ENCODE peak calls at places on chromosome 19, in four cellular contexts. D is K562, E is HEK293T, N is HepG2. P is an unnamed sample.

GRCh38 chr19:39021063-39021462 is 11.3 kb downstream of the FBXO27 start:
- DNase-seq in D (no peak), E (no peak), N (no peak), P (no peak)

GRCh38 chr19:33206261-33207039 is 12.3 kb downstream of the LRP3 start:
- DNase-seq in D (no peak), E (no peak), N (no peak), P (no peak)

GRCh38 chr19:49390131-49390977 is 2.3 kb downstream of the KASH5 start:
- DNase-seq in D (no peak), E (no peak), N (no peak), P (no peak)

GRCh38 chr19:31255863-31256600 is 93.2 kb downstream of the TSHZ3 start:
- DNase-seq in D (no peak), E (no peak), N (no peak), P (no peak)

GRCh38 chr19:46390121-46390858 is 23.1 kb downstream of the CCDC8 start:
- DNase-seq in D (no peak), E (no peak), N (no peak), P (no peak)

GRCh38 chr19:2492870-2493269 is 16.9 kb downstream of the GADD45B start:
- DNase-seq in D (no peak), E (no peak), N (no peak), P (no peak)

GRCh38 chr19:47839913-47840312 is 18.2 kb downstream of the CRX start:
- DNase-seq in D (no peak), E (no peak), N (no peak), P (peak)

GRCh38 chr19:12969292-12969988 is at the start of gene DAND5:
- DNase-seq in D (peak), E (no peak), N (no peak), P (no peak)

GRCh38 chr19:39590265-39590664 is 12.1 kb upstream of the LGALS13 start:
- DNase-seq in D (no peak), E (no peak), N (no peak), P (peak)

GRCh38 chr19:15332311-15332996 is at the start of gene BRD4:
- DNase-seq in D (peak), E (peak), N (no peak), P (peak)

GRCh38 chr19:5926641-5927438 is 12.8 kb downstream of the CAPS start:
- DNase-seq in D (no peak), E (no peak), N (no peak), P (no peak)

GRCh38 chr19:21117041-21117907 is 24.6 kb upstream of the ZNF431 start:
- DNase-seq in D (no peak), E (no peak), N (no peak), P (no peak)

GRCh38 chr19:21202865-21203494 is 61.1 kb downstream of the ZNF431 start:
- DNase-seq in D (peak), E (peak), N (no peak), P (peak)

GRCh38 chr19:47363758-47364529 is 14.8 kb downstream of the DHX34 start:
- DNase-seq in D (no peak), E (no peak), N (no peak), P (peak)

GRCh38 chr19:46610851-46611770 is 10.0 kb downstream of the CALM3 start:
- DNase-seq in D (no peak), E (no peak), N (no peak), P (peak)

GRCh38 chr19:34556500-34556899 is 74.9 kb downstream of the WTIP start:
- DNase-seq in D (peak), E (peak), N (peak), P (peak)
- TF ChIP-seq ELF4 in D (no peak), E (no peak), N (no peak), P (no peak)

GRCh38 chr19:19405919-19406877 is 723 bp downstream of the GATAD2A start:
- DNase-seq in D (peak), E (peak), N (no peak), P (peak)

GRCh38 chr19:19407640-19407933 is 2.1 kb downstream of the GATAD2A start:
- DNase-seq in D (no peak), E (no peak), N (no peak), P (no peak)

GRCh38 chr19:19406878-19407639 is 1.6 kb downstream of the GATAD2A start:
- DNase-seq in D (no peak), E (no peak), N (peak), P (no peak)

GRCh38 chr19:19409235-19410030 is 4.0 kb downstream of the GATAD2A start:
- DNase-seq in D (no peak), E (no peak), N (no peak), P (no peak)

DNA sequence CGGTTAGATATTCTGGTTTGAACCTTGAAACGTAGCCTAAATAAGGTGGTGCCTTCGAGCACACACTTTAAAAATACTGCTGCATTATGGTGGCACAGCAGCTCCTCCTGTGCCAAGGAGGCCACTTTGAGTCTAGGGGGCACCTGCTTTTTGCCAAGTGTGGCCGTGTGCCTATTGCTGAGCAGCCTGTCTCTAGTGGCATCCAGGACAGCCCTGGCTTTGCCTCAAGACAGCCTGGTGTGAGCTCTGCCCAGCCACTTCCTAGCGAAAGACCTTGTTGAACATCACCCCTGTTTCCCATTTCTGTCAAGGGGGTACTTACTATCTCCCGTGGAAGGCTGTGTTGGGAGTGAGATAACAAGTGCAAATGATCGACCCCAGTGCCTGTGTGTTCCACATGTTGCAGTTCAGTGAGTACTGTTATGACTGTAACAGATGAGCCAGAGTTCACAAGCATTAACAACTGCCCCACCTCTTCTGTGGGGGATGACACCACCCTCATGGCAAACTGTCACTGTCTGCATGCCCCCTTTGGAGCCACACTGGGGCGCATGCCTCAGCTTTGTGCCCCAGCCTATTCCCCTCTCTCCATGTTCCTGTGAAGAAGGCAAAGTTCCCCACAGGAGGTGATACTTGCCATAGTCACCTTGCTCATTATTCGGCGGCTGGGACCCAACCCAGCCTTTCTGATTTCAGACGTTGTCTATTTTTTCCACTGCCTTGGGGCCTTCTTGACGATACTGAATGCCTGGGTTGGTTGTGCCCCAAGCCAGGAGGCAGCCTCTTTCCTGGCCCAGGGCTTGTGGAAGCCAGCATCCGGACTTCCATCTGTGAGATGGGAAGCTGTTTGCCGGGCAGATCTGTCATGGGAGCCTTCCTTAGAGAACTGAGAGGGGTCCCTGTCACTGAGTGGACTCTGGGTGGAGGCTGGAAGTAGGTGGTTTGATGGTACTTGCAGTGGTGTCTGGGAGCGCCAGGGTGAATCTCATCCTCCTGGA is 5.4 kb downstream of the GATAD2A start:
- DNase-seq in D (no peak), E (no peak), N (no peak), P (no peak)
- TF ChIP-seq ELF4 in D (no peak), E (no peak), N (no peak), P (no peak)

GRCh38 chr19:11137542-11138384 is 17.8 kb downstream of the SPC24 start:
- DNase-seq in D (peak), E (peak), N (peak), P (peak)
- TF ChIP-seq ELF4 in D (no peak), E (no peak), N (no peak), P (no peak)

GRCh38 chr19:34963531-34964406 is at the start of gene ZNF792:
- DNase-seq in D (peak), E (peak), N (peak), P (peak)
- TF ChIP-seq ELF4 in D (no peak), E (no peak), N (no peak), P (no peak)

GRCh38 chr19:19561946-19562664 is 24.0 kb downstream of the CILP2 start:
- DNase-seq in D (no peak), E (no peak), N (no peak), P (no peak)

GRCh38 chr19:19566306-19566705 is 28.2 kb downstream of the CILP2 start:
- DNase-seq in D (no peak), E (no peak), N (no peak), P (no peak)

GRCh38 chr19:19563348-19563848 is 25.3 kb downstream of the CILP2 start:
- DNase-seq in D (no peak), E (no peak), N (no peak), P (no peak)

GRCh38 chr19:19559942-19560341 is 21.9 kb downstream of the CILP2 start:
- DNase-seq in D (no peak), E (no peak), N (no peak), P (no peak)

GRCh38 chr19:19562665-19563347 is 24.7 kb downstream of the CILP2 start:
- DNase-seq in D (peak), E (no peak), N (no peak), P (no peak)
- TF ChIP-seq ELF4 in D (no peak), E (no peak), N (no peak), P (no peak)

GRCh38 chr19:16883518-16883917 is 5.3 kb upstream of the F2RL3 start:
- DNase-seq in D (no peak), E (no peak), N (no peak), P (no peak)

GRCh38 chr19:16885166-16885565 is 3.6 kb upstream of the F2RL3 start:
- DNase-seq in D (no peak), E (no peak), N (no peak), P (no peak)

GRCh38 chr19:16878181-16878965 is 10.4 kb upstream of the F2RL3 start:
- DNase-seq in D (no peak), E (no peak), N (no peak), P (no peak)

GRCh38 chr19:16880884-16881554 is 7.8 kb upstream of the F2RL3 start:
- DNase-seq in D (no peak), E (no peak), N (no peak), P (no peak)

DNA sequence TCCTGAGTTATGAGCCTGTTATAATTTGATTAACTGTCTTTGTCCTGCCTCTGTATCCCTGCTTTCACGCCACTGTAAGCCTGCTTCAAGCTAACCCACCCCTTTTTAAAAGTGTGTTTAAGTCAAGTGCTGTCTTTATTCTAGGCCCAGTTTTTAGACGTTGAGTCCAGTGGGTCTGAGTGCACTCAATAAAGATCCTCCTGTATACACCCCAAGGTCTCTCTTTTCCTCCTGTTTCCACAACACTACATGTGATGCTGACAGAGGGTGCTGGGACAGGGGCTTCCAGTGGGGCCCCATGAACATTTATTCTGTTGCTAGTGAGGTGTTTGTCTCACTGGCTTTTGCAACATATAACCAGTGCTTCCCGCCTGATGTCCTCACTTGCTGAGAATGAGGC is 6.7 kb upstream of the F2RL3 start:
- DNase-seq in D (no peak), E (no peak), N (no peak), P (no peak)
- TF ChIP-seq ELF4 in D (no peak), E (no peak), N (no peak), P (no peak)